ENCODE peak calls at places on chromosomes 2 and 18, in eight cellular contexts. M is WTC11, G is HFF-Myc, B is psoas muscle, F is heart left ventricle, H is A549, W is GM13977, I is MM.1S. K is an unnamed sample.

GRCh38 chr2:3222636-3223035 is 155.0 kb downstream of the EIPR1 start:
- DNase-seq in W (peak), F (no peak), G (no peak), B (no peak), I (no peak), M (no peak), H (no peak), K (peak)

GRCh38 chr2:118374974-118375745 is 286.9 kb downstream of the INSIG2 start:
- DNase-seq in B (no peak), W (no peak), H (no peak), I (no peak), M (no peak), G (no peak), F (no peak), K (no peak)

GRCh38 chr18:35186491-35187034 is 54.3 kb upstream of the ZNF397 start:
- DNase-seq in M (no peak), B (no peak), W (no peak), H (no peak), F (no peak), G (no peak), I (no peak), K (no peak)

GRCh38 chr2:127081826-127082633 is 24.9 kb downstream of the BIN1 start:
- DNase-seq in M (no peak), F (no peak), G (no peak), I (no peak), W (peak), H (no peak), B (peak), K (no peak)

GRCh38 chr2:177148477-177149154 is 64.0 kb upstream of the HNRNPA3 start:
- DNase-seq in W (peak), B (peak), H (peak), F (peak), M (peak), G (no peak), I (peak), K (peak)

GRCh38 chr2:113877651-113878594 is 12.0 kb upstream of the ACTR3 start:
- DNase-seq in F (no peak), M (no peak), H (no peak), B (no peak), W (no peak), I (no peak), G (no peak), K (no peak)

GRCh38 chr2:235706496-235706895 is 212.7 kb downstream of the AGAP1 start:
- DNase-seq in B (no peak), G (no peak), M (no peak), I (no peak), H (no peak), F (no peak), W (no peak), K (no peak)

GRCh38 chr2:177399376-177399775 is 6.8 kb downstream of the AGPS start:
- DNase-seq in G (no peak), I (no peak), W (no peak), H (no peak), M (no peak), F (no peak), B (no peak), K (no peak)

GRCh38 chr2:195532628-195533271 is 124.3 kb upstream of the SLC39A10 start:
- DNase-seq in I (peak), W (no peak), H (no peak), M (no peak), F (no peak), B (no peak), G (no peak), K (no peak)

GRCh38 chr2:148614332-148615049 is 30.1 kb upstream of the EPC2 start:
- DNase-seq in B (no peak), M (peak), H (peak), F (no peak), I (peak), W (peak), G (peak), K (no peak)

GRCh38 chr18:6414723-6415362 is at the start of gene L3MBTL4:
- DNase-seq in G (no peak), F (peak), I (peak), B (peak), W (peak), H (no peak), M (peak), K (no peak)

GRCh38 chr2:178363252-178363651 is 87.7 kb downstream of the PRKRA start:
- DNase-seq in G (no peak), I (no peak), F (no peak), B (peak), H (peak), W (no peak), M (no peak), K (no peak)

GRCh38 chr2:194319222-194319992 is 1337.6 kb upstream of the SLC39A10 start:
- DNase-seq in M (peak), I (no peak), F (no peak), W (no peak), G (no peak), B (no peak), H (no peak), K (no peak)

GRCh38 chr2:160402997-160403979 is 90.3 kb downstream of the RBMS1 start:
- DNase-seq in G (no peak), F (no peak), B (no peak), W (no peak), H (no peak), I (no peak), M (no peak), K (no peak)

GRCh38 chr2:26718949-26719686 is 26.6 kb downstream of the KCNK3 start:
- DNase-seq in W (no peak), G (no peak), I (no peak), H (no peak), F (no peak), B (no peak), M (no peak), K (no peak)

GRCh38 chr2:56334622-56335021 is 150.8 kb downstream of the CCDC85A start:
- DNase-seq in W (no peak), G (no peak), B (no peak), H (no peak), F (no peak), M (no peak), I (no peak), K (no peak)

GRCh38 chr2:21820271-21820670 is 696.5 kb downstream of the TDRD15 start:
- DNase-seq in G (no peak), M (no peak), F (no peak), W (no peak), I (no peak), B (no peak), H (no peak), K (no peak)

GRCh38 chr2:97699765-97700444 is 13.5 kb upstream of the ZAP70 start:
- DNase-seq in W (no peak), G (peak), B (no peak), H (peak), F (peak), I (peak), M (peak), K (peak)

GRCh38 chr2:172698041-172698863 is 37.4 kb upstream of the RAPGEF4 start:
- DNase-seq in M (no peak), W (peak), F (no peak), G (peak), H (peak), I (no peak), B (no peak), K (no peak)

GRCh38 chr18:53771664-53772063 is 452.8 kb downstream of the MBD2 start:
- DNase-seq in M (no peak), F (no peak), B (no peak), G (no peak), W (no peak), H (no peak), I (no peak), K (no peak)

GRCh38 chr2:163878718-163879117 is 142.9 kb upstream of the FIGN start:
- DNase-seq in G (peak), H (no peak), B (no peak), I (no peak), M (peak), W (peak), F (no peak), K (no peak)

GRCh38 chr18:77061291-77061945 is 71.2 kb downstream of the MBP start:
- DNase-seq in G (no peak), H (no peak), I (no peak), F (no peak), W (no peak), M (no peak), B (no peak), K (no peak)

GRCh38 chr2:55885129-55885943 is 38.2 kb downstream of the EFEMP1 start:
- DNase-seq in F (no peak), G (peak), H (peak), M (no peak), W (no peak), B (no peak), I (no peak), K (no peak)

GRCh38 chr2:29119211-29119610 is 4.0 kb downstream of the CLIP4 start:
- DNase-seq in F (no peak), G (no peak), B (no peak), H (no peak), M (no peak), I (no peak), W (no peak), K (no peak)

GRCh38 chr2:217930783-217931563 is 71.8 kb downstream of the TNS1 start:
- DNase-seq in F (no peak), M (no peak), I (no peak), G (no peak), W (no peak), B (no peak), H (no peak), K (no peak)

GRCh38 chr18:13540783-13541182 is 185.6 kb downstream of the FAM210A start:
- DNase-seq in H (no peak), I (no peak), M (no peak), F (no peak), G (no peak), B (no peak), W (no peak), K (peak)

GRCh38 chr18:41906528-41907256 is 48.3 kb upstream of the PIK3C3 start:
- DNase-seq in G (peak), I (peak), H (peak), F (no peak), B (no peak), M (no peak), W (peak), K (no peak)

GRCh38 chr2:65377556-65378307 is 54.7 kb downstream of the SPRED2 start:
- DNase-seq in I (no peak), G (peak), H (no peak), B (no peak), F (no peak), W (no peak), M (no peak), K (peak)

GRCh38 chr2:75130171-75130570 is 69.1 kb downstream of the TACR1 start:
- DNase-seq in G (no peak), M (no peak), F (no peak), H (no peak), W (no peak), B (no peak), I (peak), K (no peak)

GRCh38 chr2:38532366-38532765 is 70.4 kb downstream of the HNRNPLL start:
- DNase-seq in F (no peak), M (no peak), G (no peak), I (no peak), H (no peak), W (no peak), B (no peak), K (no peak)

GRCh38 chr2:168976034-168976654 is 55.0 kb downstream of the ABCB11 start:
- DNase-seq in M (no peak), W (no peak), F (no peak), B (no peak), G (no peak), I (no peak), H (no peak), K (no peak)

GRCh38 chr18:13775058-13775457 is 48.6 kb downstream of the RNMT start:
- DNase-seq in W (no peak), H (no peak), B (no peak), G (no peak), I (no peak), M (no peak), F (no peak), K (no peak)

GRCh38 chr2:78397198-78397597 is 628.3 kb upstream of the REG3G start:
- DNase-seq in W (no peak), H (no peak), G (no peak), F (no peak), M (no peak), I (no peak), B (no peak), K (no peak)

GRCh38 chr2:101120124-101120996 is 30.8 kb downstream of the TBC1D8 start:
- DNase-seq in G (peak), H (peak), I (no peak), F (peak), W (no peak), M (no peak), B (peak), K (no peak)

GRCh38 chr18:51624311-51624710 is 426.8 kb upstream of the MEX3C start:
- DNase-seq in I (no peak), H (no peak), B (no peak), W (no peak), M (no peak), G (no peak), F (no peak), K (no peak)

GRCh38 chr18:51623653-51624052 is 426.2 kb upstream of the MEX3C start:
- DNase-seq in F (no peak), B (no peak), I (no peak), W (no peak), H (no peak), G (no peak), M (no peak), K (no peak)

GRCh38 chr18:51619283-51619682 is 421.8 kb upstream of the MEX3C start:
- DNase-seq in I (no peak), F (no peak), H (no peak), M (no peak), W (no peak), G (no peak), B (no peak), K (no peak)

GRCh38 chr18:51622676-51623075 is 425.2 kb upstream of the MEX3C start:
- DNase-seq in F (no peak), W (no peak), B (no peak), I (no peak), G (no peak), M (peak), H (no peak), K (no peak)

DNA sequence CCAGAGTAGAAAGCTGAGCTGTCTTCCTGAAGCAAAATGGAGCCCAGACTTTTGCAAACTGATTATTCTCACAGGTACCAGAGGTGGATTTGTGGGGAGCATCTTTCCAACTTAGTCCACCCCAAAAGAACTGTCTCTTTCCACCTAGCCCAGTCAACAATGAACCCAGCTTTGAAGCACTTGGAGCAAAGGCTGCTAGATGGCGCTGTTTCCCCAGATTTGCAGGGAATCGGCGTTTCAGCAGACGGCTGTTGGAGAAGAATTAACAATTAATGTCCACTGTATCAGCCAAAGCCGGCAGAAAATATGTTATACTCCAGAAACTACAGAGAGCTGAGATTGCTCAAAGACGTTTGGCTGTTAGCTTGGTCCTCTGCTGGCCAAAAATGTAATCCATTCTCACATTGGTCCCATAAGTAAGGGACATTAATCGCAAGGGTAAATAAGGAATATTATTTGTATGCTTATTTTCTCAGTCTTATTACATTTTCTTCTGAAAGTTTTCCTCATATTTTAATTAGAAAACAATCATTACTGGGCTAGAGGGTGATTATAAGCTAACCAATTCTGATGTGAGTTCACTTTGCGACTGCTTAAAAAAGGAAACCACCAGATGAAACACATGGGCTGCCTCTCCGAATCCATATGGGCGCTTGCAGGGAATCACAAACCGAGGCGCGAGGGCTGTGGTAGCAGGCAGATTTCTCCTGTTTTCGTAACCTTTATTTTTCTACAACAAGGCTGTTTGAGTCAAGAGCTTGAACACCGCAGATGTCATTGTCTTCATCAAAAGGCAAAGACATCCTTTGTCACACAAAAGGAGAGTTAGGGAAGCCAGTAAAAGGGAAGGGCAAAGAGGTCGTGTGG is 423.9 kb upstream of the MEX3C start:
- DNase-seq in B (no peak), H (peak), G (no peak), W (peak), F (peak), I (peak), M (peak), K (no peak)
- TF ChIP-seq CTCF in B (peak), H (peak), G (peak), W (peak), F (peak), I (peak), M (peak), K (peak)

GRCh38 chr2:79530443-79530842 is 17.6 kb downstream of the CTNNA2 start:
- DNase-seq in H (no peak), I (peak), M (no peak), W (no peak), F (no peak), B (no peak), G (no peak), K (no peak)
- TF ChIP-seq CTCF in H (peak), I (peak), M (no peak), W (peak), F (no peak), B (no peak), G (no peak), K (no peak)

GRCh38 chr2:27800856-27801255 is 29.3 kb downstream of the MRPL33 start:
- DNase-seq in H (no peak), B (no peak), M (no peak), G (no peak), F (no peak), I (no peak), W (no peak), K (no peak)

GRCh38 chr2:27798948-27799645 is 27.6 kb downstream of the MRPL33 start:
- DNase-seq in W (no peak), B (no peak), F (peak), G (peak), M (no peak), H (peak), I (no peak), K (peak)

GRCh38 chr2:27798476-27798875 is 27.0 kb downstream of the MRPL33 start:
- DNase-seq in W (no peak), H (no peak), B (no peak), I (no peak), F (no peak), M (no peak), G (no peak), K (no peak)

GRCh38 chr2:27796991-27797752 is 25.7 kb downstream of the MRPL33 start:
- DNase-seq in M (no peak), W (no peak), I (no peak), H (no peak), F (peak), B (peak), G (no peak), K (no peak)

DNA sequence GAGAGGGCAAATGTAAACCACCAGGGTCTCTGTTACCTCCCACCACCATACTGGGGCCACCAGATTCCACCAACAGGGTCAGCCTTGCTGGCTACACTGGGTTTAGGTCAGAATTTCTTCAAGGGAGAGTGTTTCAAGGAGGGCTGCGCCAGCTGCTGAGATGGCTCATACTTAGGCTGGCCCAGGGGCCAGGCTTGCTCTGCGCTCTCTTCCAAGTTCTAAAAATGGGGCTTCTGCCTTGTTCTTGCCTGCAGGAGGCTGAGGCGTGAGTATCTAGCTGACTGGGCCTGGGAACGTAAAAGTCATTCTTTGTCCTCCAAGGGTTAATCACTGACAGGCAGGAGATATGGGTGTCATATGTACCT is 28.1 kb downstream of the MRPL33 start:
- DNase-seq in F (no peak), B (no peak), H (peak), M (no peak), I (no peak), W (no peak), G (no peak), K (no peak)
- TF ChIP-seq CTCF in F (no peak), B (no peak), H (no peak), M (no peak), I (no peak), W (no peak), G (no peak), K (no peak)

DNA sequence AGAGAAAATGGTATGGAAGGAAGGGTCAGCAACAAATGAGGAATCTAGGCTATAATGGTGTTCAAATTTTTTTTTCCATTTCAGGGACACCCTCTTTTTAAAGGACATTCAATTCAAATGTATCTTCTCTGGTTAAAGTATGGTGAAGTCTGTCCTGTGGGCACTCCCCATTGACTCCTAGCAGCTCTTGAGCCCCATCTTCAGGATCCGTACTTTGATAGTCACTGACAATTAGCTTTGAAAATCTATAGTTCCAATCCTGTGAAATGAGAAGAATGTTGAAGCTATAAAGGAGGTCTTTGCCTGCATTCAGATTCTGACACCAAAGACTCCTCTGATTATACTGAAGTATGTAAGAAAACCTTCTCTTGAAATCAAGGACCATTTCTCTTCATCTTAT is 43.3 kb downstream of the KCNH7 start:
- DNase-seq in M (peak), G (no peak), B (no peak), W (no peak), F (no peak), H (no peak), I (no peak), K (no peak)
- TF ChIP-seq CTCF in M (no peak), G (no peak), B (no peak), W (no peak), F (no peak), H (no peak), I (no peak), K (peak)

GRCh38 chr2:189273734-189274133 is 94.2 kb upstream of the COL5A2 start:
- DNase-seq in G (no peak), W (no peak), H (no peak), I (no peak), F (no peak), M (no peak), B (no peak), K (no peak)

GRCh38 chr2:189267491-189267890 is 87.9 kb upstream of the COL5A2 start:
- DNase-seq in H (no peak), F (no peak), W (no peak), G (no peak), I (no peak), M (no peak), B (no peak), K (no peak)

GRCh38 chr2:189265696-189266320 is 86.2 kb upstream of the COL5A2 start:
- DNase-seq in G (no peak), W (no peak), M (no peak), B (no peak), H (no peak), F (no peak), I (no peak), K (no peak)

GRCh38 chr2:189268763-189269162 is 89.2 kb upstream of the COL5A2 start:
- DNase-seq in I (no peak), M (no peak), H (no peak), B (no peak), W (no peak), G (no peak), F (no peak), K (no peak)

GRCh38 chr2:189267925-189268579 is 88.5 kb upstream of the COL5A2 start:
- DNase-seq in W (no peak), B (no peak), I (no peak), M (no peak), F (no peak), G (peak), H (no peak), K (no peak)
- TF ChIP-seq CTCF in W (no peak), B (no peak), I (no peak), M (no peak), F (no peak), G (no peak), H (no peak), K (no peak)

GRCh38 chr2:71789556-71790219 is 336.3 kb downstream of the DYSF start:
- DNase-seq in I (no peak), W (no peak), F (no peak), H (no peak), M (no peak), B (no peak), G (no peak), K (peak)
- TF ChIP-seq CTCF in I (no peak), W (no peak), F (no peak), H (peak), M (no peak), B (no peak), G (peak), K (no peak)

K was measured in osteocyte.